ENCODE peak calls at places on chromosomes 7 and 10, in ten cellular contexts. One of them, this sample, is unnamed.

GRCh38 chr7:155224116-155224811 is 73.4 kb upstream of the INSIG1 start:
- DNase-seq in IMR-90: no peak
- DNase-seq in cardiac muscle cell: no peak
- DNase-seq in brain microvascular endothelial cell: no peak
- DNase-seq in thoracic aorta: no peak
- DNase-seq in sigmoid colon: no peak
- DNase-seq in K562: no peak
- DNase-seq in RWPE1: no peak
- DNase-seq in coronary artery: no peak
- DNase-seq in esophagus squamous epithelium: no peak
- DNase-seq in this sample: no peak

GRCh38 chr10:131972474-131973071 is 9.2 kb downstream of the BNIP3 start:
- DNase-seq in esophagus squamous epithelium: no peak
- DNase-seq in sigmoid colon: peak; percentile 71
- DNase-seq in brain microvascular endothelial cell: peak; percentile 42
- DNase-seq in K562: peak; percentile 49
- DNase-seq in IMR-90: peak; percentile 36
- DNase-seq in coronary artery: no peak
- DNase-seq in RWPE1: no peak
- DNase-seq in thoracic aorta: no peak
- DNase-seq in cardiac muscle cell: peak; percentile 67
- DNase-seq in this sample: no peak

GRCh38 chr7:22001345-22002004 is 55.8 kb upstream of the CDCA7L start:
- DNase-seq in thoracic aorta: no peak
- DNase-seq in cardiac muscle cell: peak; percentile 82
- DNase-seq in brain microvascular endothelial cell: peak; percentile 67
- DNase-seq in RWPE1: peak; percentile 93
- DNase-seq in coronary artery: no peak
- DNase-seq in K562: peak; percentile 66
- DNase-seq in IMR-90: peak; percentile 80
- DNase-seq in sigmoid colon: no peak
- DNase-seq in esophagus squamous epithelium: no peak
- DNase-seq in this sample: no peak

GRCh38 chr7:32204361-32205018 is 134.3 kb upstream of the PDE1C start:
- DNase-seq in thoracic aorta: no peak
- DNase-seq in esophagus squamous epithelium: no peak
- DNase-seq in K562: no peak
- DNase-seq in IMR-90: peak; percentile 77
- DNase-seq in RWPE1: peak; percentile 62
- DNase-seq in coronary artery: peak; percentile 78
- DNase-seq in brain microvascular endothelial cell: peak; percentile 77
- DNase-seq in sigmoid colon: peak; percentile 75
- DNase-seq in cardiac muscle cell: peak; percentile 90
- DNase-seq in this sample: peak; percentile 70

GRCh38 chr7:125059861-125060456 is 130.3 kb upstream of the POT1 start:
- DNase-seq in cardiac muscle cell: peak; percentile 33
- DNase-seq in RWPE1: no peak
- DNase-seq in esophagus squamous epithelium: no peak
- DNase-seq in brain microvascular endothelial cell: no peak
- DNase-seq in IMR-90: peak; percentile 3
- DNase-seq in sigmoid colon: no peak
- DNase-seq in K562: no peak
- DNase-seq in thoracic aorta: no peak
- DNase-seq in coronary artery: no peak
- DNase-seq in this sample: no peak

GRCh38 chr7:22183522-22184280 is 173.3 kb downstream of the RAPGEF5 start:
- DNase-seq in IMR-90: no peak
- DNase-seq in esophagus squamous epithelium: no peak
- DNase-seq in thoracic aorta: no peak
- DNase-seq in RWPE1: no peak
- DNase-seq in K562: no peak
- DNase-seq in brain microvascular endothelial cell: no peak
- DNase-seq in coronary artery: no peak
- DNase-seq in sigmoid colon: no peak
- DNase-seq in cardiac muscle cell: no peak
- DNase-seq in this sample: no peak

GRCh38 chr10:51214207-51214896 is 140.1 kb downstream of the PRKG1 start:
- DNase-seq in coronary artery: no peak
- DNase-seq in thoracic aorta: no peak
- DNase-seq in esophagus squamous epithelium: no peak
- DNase-seq in IMR-90: peak; percentile 30
- DNase-seq in cardiac muscle cell: no peak
- DNase-seq in K562: no peak
- DNase-seq in sigmoid colon: no peak
- DNase-seq in brain microvascular endothelial cell: no peak
- DNase-seq in RWPE1: no peak
- DNase-seq in this sample: no peak

GRCh38 chr10:30751678-30752331 is 122.3 kb upstream of the LYZL2 start:
- DNase-seq in esophagus squamous epithelium: no peak
- DNase-seq in sigmoid colon: no peak
- DNase-seq in cardiac muscle cell: peak; percentile 70
- DNase-seq in K562: peak; percentile 24
- DNase-seq in brain microvascular endothelial cell: peak; percentile 53
- DNase-seq in RWPE1: peak; percentile 8
- DNase-seq in IMR-90: peak; percentile 75
- DNase-seq in thoracic aorta: no peak
- DNase-seq in coronary artery: no peak
- DNase-seq in this sample: peak; percentile 82

GRCh38 chr7:94907420-94908203 is at the start of gene PPP1R9A:
- DNase-seq in RWPE1: peak; percentile 18
- DNase-seq in thoracic aorta: no peak
- DNase-seq in cardiac muscle cell: peak; percentile 15
- DNase-seq in brain microvascular endothelial cell: no peak
- DNase-seq in IMR-90: no peak
- DNase-seq in sigmoid colon: peak; percentile 66
- DNase-seq in K562: no peak
- DNase-seq in coronary artery: no peak
- DNase-seq in esophagus squamous epithelium: no peak
- DNase-seq in this sample: peak; percentile 31

GRCh38 chr10:12622016-12622415 is 272.7 kb downstream of the CAMK1D start:
- DNase-seq in coronary artery: no peak
- DNase-seq in thoracic aorta: no peak
- DNase-seq in cardiac muscle cell: no peak
- DNase-seq in sigmoid colon: no peak
- DNase-seq in brain microvascular endothelial cell: no peak
- DNase-seq in esophagus squamous epithelium: no peak
- DNase-seq in IMR-90: no peak
- DNase-seq in K562: no peak
- DNase-seq in RWPE1: no peak
- DNase-seq in this sample: no peak

GRCh38 chr7:153682628-153683027 is 369.6 kb upstream of the DPP6 start:
- DNase-seq in K562: no peak
- DNase-seq in coronary artery: no peak
- DNase-seq in RWPE1: no peak
- DNase-seq in IMR-90: no peak
- DNase-seq in thoracic aorta: no peak
- DNase-seq in cardiac muscle cell: no peak
- DNase-seq in esophagus squamous epithelium: no peak
- DNase-seq in brain microvascular endothelial cell: no peak
- DNase-seq in sigmoid colon: no peak
- DNase-seq in this sample: no peak

GRCh38 chr10:17512341-17513001 is 58.1 kb upstream of the ST8SIA6 start:
- DNase-seq in RWPE1: peak; percentile 61
- DNase-seq in coronary artery: no peak
- DNase-seq in IMR-90: peak; percentile 98
- DNase-seq in brain microvascular endothelial cell: peak; percentile 99
- DNase-seq in esophagus squamous epithelium: no peak
- DNase-seq in sigmoid colon: no peak
- DNase-seq in thoracic aorta: peak; percentile 47
- DNase-seq in K562: no peak
- DNase-seq in cardiac muscle cell: peak; percentile 96
- DNase-seq in this sample: peak; percentile 49

GRCh38 chr7:11203688-11204087 is 230.0 kb downstream of the PHF14 start:
- DNase-seq in thoracic aorta: no peak
- DNase-seq in esophagus squamous epithelium: no peak
- DNase-seq in sigmoid colon: no peak
- DNase-seq in RWPE1: no peak
- DNase-seq in K562: no peak
- DNase-seq in brain microvascular endothelial cell: no peak
- DNase-seq in coronary artery: no peak
- DNase-seq in IMR-90: no peak
- DNase-seq in cardiac muscle cell: no peak
- DNase-seq in this sample: no peak

GRCh38 chr10:53765311-53765710 is 992.7 kb upstream of the MBL2 start:
- DNase-seq in thoracic aorta: no peak
- DNase-seq in sigmoid colon: no peak
- DNase-seq in K562: no peak
- DNase-seq in IMR-90: no peak
- DNase-seq in cardiac muscle cell: no peak
- DNase-seq in coronary artery: no peak
- DNase-seq in brain microvascular endothelial cell: no peak
- DNase-seq in esophagus squamous epithelium: no peak
- DNase-seq in RWPE1: no peak
- DNase-seq in this sample: no peak

GRCh38 chr10:49448924-49449323 is 53.0 kb upstream of the DRGX start:
- DNase-seq in IMR-90: no peak
- DNase-seq in thoracic aorta: no peak
- DNase-seq in esophagus squamous epithelium: no peak
- DNase-seq in sigmoid colon: no peak
- DNase-seq in coronary artery: no peak
- DNase-seq in RWPE1: no peak
- DNase-seq in K562: no peak
- DNase-seq in cardiac muscle cell: peak; percentile 4
- DNase-seq in brain microvascular endothelial cell: no peak
- DNase-seq in this sample: no peak

GRCh38 chr10:57579926-57580325 is 687.8 kb downstream of the IPMK start:
- DNase-seq in esophagus squamous epithelium: no peak
- DNase-seq in brain microvascular endothelial cell: peak; percentile 7
- DNase-seq in IMR-90: peak; percentile 2
- DNase-seq in thoracic aorta: no peak
- DNase-seq in RWPE1: peak; percentile 1
- DNase-seq in coronary artery: no peak
- DNase-seq in K562: no peak
- DNase-seq in cardiac muscle cell: peak; percentile 16
- DNase-seq in sigmoid colon: no peak
- DNase-seq in this sample: no peak

GRCh38 chr7:107150375-107151073 is 18.3 kb upstream of the HBP1 start:
- DNase-seq in esophagus squamous epithelium: no peak
- DNase-seq in coronary artery: no peak
- DNase-seq in IMR-90: peak; percentile 78
- DNase-seq in sigmoid colon: peak; percentile 86
- DNase-seq in brain microvascular endothelial cell: peak; percentile 87
- DNase-seq in cardiac muscle cell: peak; percentile 87
- DNase-seq in RWPE1: peak; percentile 18
- DNase-seq in K562: peak; percentile 62
- DNase-seq in thoracic aorta: no peak
- DNase-seq in this sample: peak; percentile 71

GRCh38 chr7:15305002-15305600 is 256.7 kb downstream of the AGMO start:
- DNase-seq in IMR-90: peak; percentile 39
- DNase-seq in cardiac muscle cell: peak; percentile 69
- DNase-seq in coronary artery: no peak
- DNase-seq in thoracic aorta: no peak
- DNase-seq in sigmoid colon: peak; percentile 72
- DNase-seq in esophagus squamous epithelium: no peak
- DNase-seq in RWPE1: peak; percentile 17
- DNase-seq in K562: peak; percentile 19
- DNase-seq in brain microvascular endothelial cell: peak; percentile 49
- DNase-seq in this sample: peak; percentile 36

GRCh38 chr7:26147030-26147429 is 5.0 kb upstream of the NFE2L3 start:
- DNase-seq in esophagus squamous epithelium: no peak
- DNase-seq in coronary artery: no peak
- DNase-seq in IMR-90: no peak
- DNase-seq in brain microvascular endothelial cell: no peak
- DNase-seq in RWPE1: no peak
- DNase-seq in sigmoid colon: no peak
- DNase-seq in K562: no peak
- DNase-seq in cardiac muscle cell: no peak
- DNase-seq in thoracic aorta: no peak
- DNase-seq in this sample: no peak

GRCh38 chr7:150805864-150806263 is 5.3 kb downstream of the TMEM176A start:
- DNase-seq in coronary artery: no peak
- DNase-seq in cardiac muscle cell: no peak
- DNase-seq in thoracic aorta: no peak
- DNase-seq in K562: no peak
- DNase-seq in RWPE1: no peak
- DNase-seq in IMR-90: no peak
- DNase-seq in esophagus squamous epithelium: no peak
- DNase-seq in sigmoid colon: no peak
- DNase-seq in brain microvascular endothelial cell: no peak
- DNase-seq in this sample: no peak
- H3K27ac ChIP-seq in coronary artery: no peak overlapping the region
- H3K27ac ChIP-seq in cardiac muscle cell: no peak overlapping the region
- H3K27ac ChIP-seq in thoracic aorta: no peak overlapping the region
- H3K27ac ChIP-seq in K562: no peak overlapping the region
- H3K27ac ChIP-seq in RWPE1: no peak overlapping the region
- H3K27ac ChIP-seq in IMR-90: no peak overlapping the region
- H3K27ac ChIP-seq in esophagus squamous epithelium: no peak overlapping the region
- H3K27ac ChIP-seq in sigmoid colon: no peak overlapping the region
- H3K27ac ChIP-seq in brain microvascular endothelial cell: no peak overlapping the region
- H3K27ac ChIP-seq in this sample: no peak overlapping the region

GRCh38 chr7:33836797-33837355 is 68.5 kb upstream of the BMPER start:
- DNase-seq in K562: peak; percentile 19
- DNase-seq in sigmoid colon: no peak
- DNase-seq in RWPE1: no peak
- DNase-seq in coronary artery: no peak
- DNase-seq in thoracic aorta: no peak
- DNase-seq in cardiac muscle cell: no peak
- DNase-seq in esophagus squamous epithelium: no peak
- DNase-seq in brain microvascular endothelial cell: no peak
- DNase-seq in IMR-90: peak; percentile 60
- DNase-seq in this sample: no peak
- TF ChIP-seq CTCF in K562: peak; percentile 43
- TF ChIP-seq CTCF in sigmoid colon: no peak
- TF ChIP-seq CTCF in RWPE1: peak; percentile 43
- TF ChIP-seq CTCF in coronary artery: no peak
- TF ChIP-seq CTCF in thoracic aorta: no peak
- TF ChIP-seq CTCF in cardiac muscle cell: peak; percentile 18
- TF ChIP-seq CTCF in esophagus squamous epithelium: no peak
- TF ChIP-seq CTCF in brain microvascular endothelial cell: peak; percentile 49
- TF ChIP-seq CTCF in IMR-90: peak; percentile 14
- TF ChIP-seq CTCF in this sample: no peak

GRCh38 chr10:77012811-77013500 is 624.7 kb downstream of the KCNMA1 start:
- DNase-seq in esophagus squamous epithelium: no peak
- DNase-seq in thoracic aorta: no peak
- DNase-seq in sigmoid colon: no peak
- DNase-seq in K562: no peak
- DNase-seq in cardiac muscle cell: no peak
- DNase-seq in IMR-90: no peak
- DNase-seq in brain microvascular endothelial cell: no peak
- DNase-seq in coronary artery: no peak
- DNase-seq in RWPE1: no peak
- DNase-seq in this sample: no peak
- H3K27ac ChIP-seq in esophagus squamous epithelium: peak overlapping the region; percentile 62
- H3K27ac ChIP-seq in thoracic aorta: peak overlapping the region; percentile 93
- H3K27ac ChIP-seq in sigmoid colon: peak overlapping the region; percentile 47
- H3K27ac ChIP-seq in K562: no peak overlapping the region
- H3K27ac ChIP-seq in cardiac muscle cell: no peak overlapping the region
- H3K27ac ChIP-seq in IMR-90: no peak overlapping the region
- H3K27ac ChIP-seq in brain microvascular endothelial cell: no peak overlapping the region
- H3K27ac ChIP-seq in coronary artery: peak overlapping the region; percentile 87
- H3K27ac ChIP-seq in RWPE1: no peak overlapping the region
- H3K27ac ChIP-seq in this sample: peak overlapping the region; percentile 32

DNA sequence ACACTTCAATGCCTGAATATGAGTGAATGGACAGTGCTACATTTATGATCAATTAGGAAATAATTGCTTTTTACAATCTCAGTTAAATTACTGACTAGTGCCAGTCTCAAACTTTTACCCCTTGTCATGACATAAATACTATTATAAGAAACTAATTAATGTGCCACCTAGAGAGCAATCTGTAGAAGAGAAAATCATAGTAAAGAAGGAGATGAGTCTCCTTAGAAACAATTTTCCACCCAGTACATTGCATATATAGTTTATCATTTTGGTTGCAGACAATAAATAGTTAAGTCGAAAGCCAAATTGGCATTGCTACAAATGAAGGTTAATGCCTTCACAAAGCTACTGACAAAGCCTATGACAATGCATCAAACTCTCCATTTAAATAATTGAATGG is 68.6 kb downstream of the SLC13A1 start:
- DNase-seq in esophagus squamous epithelium: no peak
- DNase-seq in thoracic aorta: no peak
- DNase-seq in K562: no peak
- DNase-seq in cardiac muscle cell: no peak
- DNase-seq in sigmoid colon: no peak
- DNase-seq in RWPE1: no peak
- DNase-seq in coronary artery: no peak
- DNase-seq in brain microvascular endothelial cell: no peak
- DNase-seq in IMR-90: no peak
- DNase-seq in this sample: no peak
- TF ChIP-seq CTCF in esophagus squamous epithelium: no peak
- TF ChIP-seq CTCF in thoracic aorta: no peak
- TF ChIP-seq CTCF in K562: no peak
- TF ChIP-seq CTCF in cardiac muscle cell: no peak
- TF ChIP-seq CTCF in sigmoid colon: no peak
- TF ChIP-seq CTCF in RWPE1: no peak
- TF ChIP-seq CTCF in coronary artery: no peak
- TF ChIP-seq CTCF in brain microvascular endothelial cell: no peak
- TF ChIP-seq CTCF in IMR-90: no peak
- TF ChIP-seq CTCF in this sample: no peak